ENCODE peak calls at places on chromosomes 6 and 20, in eight cellular contexts. P, T, M, X, Y, F, C and B are unnamed samples.

GRCh38 chr6:106446287-106446885 is 85.9 kb downstream of the CRYBG1 start:
- DNase-seq in P (no peak), T (no peak), M (no peak), X (no peak), Y (peak), F (no peak), C (no peak), B (no peak)

GRCh38 chr6:10381830-10382208 is 33.1 kb downstream of the TFAP2A start:
- DNase-seq in P (no peak), T (no peak), M (no peak), X (no peak), Y (no peak), F (no peak), C (no peak), B (no peak)

GRCh38 chr6:55474386-55474785 is 104.6 kb downstream of the HMGCLL1 start:
- DNase-seq in P (no peak), T (no peak), M (no peak), X (no peak), Y (no peak), F (no peak), C (no peak), B (no peak)

GRCh38 chr6:127515234-127515793 is 3.8 kb downstream of the MTCL3 start:
- DNase-seq in P (no peak), T (peak), M (peak), X (no peak), Y (peak), F (no peak), C (no peak), B (no peak)

GRCh38 chr20:41072099-41072798 is 43.6 kb downstream of the TOP1 start:
- DNase-seq in P (peak), T (no peak), M (peak), X (no peak), Y (no peak), F (peak), C (no peak), B (no peak)

GRCh38 chr20:13325033-13325432 is 104.0 kb downstream of the ISM1 start:
- DNase-seq in P (no peak), T (peak), M (peak), X (no peak), Y (no peak), F (no peak), C (no peak), B (no peak)

GRCh38 chr6:164102701-164103100 is 688.2 kb downstream of the QKI start:
- DNase-seq in P (no peak), T (no peak), M (no peak), X (no peak), Y (no peak), F (no peak), C (no peak), B (no peak)

GRCh38 chr20:51446656-51447055 is 95.9 kb downstream of the NFATC2 start:
- DNase-seq in P (peak), T (peak), M (peak), X (no peak), Y (no peak), F (no peak), C (no peak), B (no peak)

GRCh38 chr6:26097268-26097875 is 10.1 kb downstream of the HFE start:
- DNase-seq in P (peak), T (peak), M (peak), X (no peak), Y (peak), F (peak), C (no peak), B (peak)

GRCh38 chr6:38848760-38849159 is 133.6 kb downstream of the DNAH8 start:
- DNase-seq in P (no peak), T (no peak), M (no peak), X (no peak), Y (no peak), F (no peak), C (no peak), B (no peak)

GRCh38 chr6:37680668-37681067 is 17.0 kb downstream of the MDGA1 start:
- DNase-seq in P (peak), T (no peak), M (no peak), X (no peak), Y (no peak), F (no peak), C (peak), B (no peak)

DNA sequence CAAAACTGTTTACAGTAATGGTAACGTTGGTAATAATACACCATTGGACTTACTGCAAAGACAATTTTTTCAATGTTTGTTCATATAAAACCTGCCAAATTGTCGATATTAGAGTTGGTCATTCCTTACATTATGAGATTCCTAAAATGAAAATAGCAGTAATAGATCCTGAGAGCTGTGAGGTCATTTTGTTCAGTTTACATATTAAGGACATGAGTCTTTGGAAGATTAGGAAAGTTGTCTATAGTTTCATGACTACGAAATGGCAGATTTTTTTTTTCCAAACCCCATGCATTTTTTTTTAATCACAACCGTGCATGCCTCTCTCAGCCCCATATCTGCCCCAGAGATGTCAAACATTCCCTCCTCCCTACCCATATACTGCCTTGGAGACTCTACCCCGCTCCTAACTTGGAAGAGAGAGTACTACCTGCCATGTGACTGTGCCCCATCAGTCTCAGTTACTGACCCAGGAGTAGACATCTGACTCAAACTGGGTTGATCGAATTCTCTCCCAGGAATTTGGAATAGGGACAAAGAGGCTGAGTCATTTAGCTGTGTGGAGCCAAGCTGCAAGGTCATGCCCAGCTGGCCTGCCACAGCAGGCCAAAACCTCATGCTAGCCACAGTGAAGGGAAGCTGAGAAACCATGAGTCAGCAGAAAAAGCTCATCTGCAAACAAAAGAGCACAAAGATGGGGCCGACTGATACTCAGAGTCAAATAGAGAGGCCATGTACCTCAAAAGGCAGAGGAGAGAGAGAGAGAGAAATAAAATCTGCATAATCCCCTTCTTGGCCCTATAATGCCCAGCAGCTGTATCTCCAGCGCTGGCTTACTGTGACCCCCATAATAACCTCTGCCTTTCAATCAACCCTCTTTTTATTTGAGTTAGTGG is 21.0 kb upstream of the AKIRIN2 start:
- DNase-seq in P (peak), T (peak), M (peak), X (peak), Y (peak), F (peak), C (peak), B (no peak)
- H3K4me3 ChIP-seq in P (peak), T (no peak), M (no peak), X (no peak), Y (no peak), F (no peak), C (no peak), B (no peak)

DNA sequence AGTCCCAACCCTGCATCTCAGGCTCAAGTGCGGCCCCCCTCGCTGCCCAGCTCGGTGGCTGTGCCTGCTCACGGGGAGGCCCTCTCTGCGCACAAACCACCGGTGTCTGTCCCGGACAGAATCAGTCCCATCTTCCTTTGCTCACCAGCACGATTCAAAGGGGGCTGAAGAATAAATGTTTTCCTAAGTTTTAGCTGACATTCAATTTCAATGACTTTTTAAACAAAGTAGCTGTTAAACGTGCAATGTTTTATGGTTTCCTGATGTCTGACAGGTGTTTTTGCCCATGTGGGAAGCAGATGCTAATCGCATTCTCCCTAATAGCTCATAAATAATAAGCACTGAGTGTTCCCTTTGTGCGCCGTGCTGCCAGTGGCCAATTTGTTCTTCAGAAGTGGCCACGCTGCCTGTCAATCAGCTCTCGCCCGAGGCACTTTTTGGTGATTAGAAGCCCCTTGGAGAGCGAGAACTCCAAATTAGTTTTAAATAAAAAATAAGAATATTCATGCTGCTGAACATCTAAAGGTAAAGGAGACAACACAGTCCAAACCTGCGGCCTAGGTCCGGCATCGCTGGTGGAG is 26.3 kb downstream of the BHLHE23 start:
- DNase-seq in P (no peak), T (no peak), M (no peak), X (no peak), Y (no peak), F (no peak), C (no peak), B (no peak)
- H3K4me3 ChIP-seq in P (no peak), T (no peak), M (no peak), X (no peak), Y (no peak), F (no peak), C (no peak), B (no peak)

GRCh38 chr6:32176476-32177181 is 745 bp upstream of the AGPAT1 start:
- DNase-seq in P (no peak), T (no peak), M (no peak), X (no peak), Y (no peak), F (no peak), C (no peak), B (no peak)

GRCh38 chr6:32175711-32176475 is at the start of gene AGPAT1:
- DNase-seq in P (peak), T (peak), M (peak), X (peak), Y (peak), F (peak), C (peak), B (peak)

GRCh38 chr6:32177182-32177787 is 920 bp upstream of the RNF5 start:
- DNase-seq in P (no peak), T (no peak), M (no peak), X (no peak), Y (no peak), F (no peak), C (no peak), B (no peak)

GRCh38 chr6:32174416-32174815 is 1.5 kb downstream of the AGPAT1 start:
- DNase-seq in P (no peak), T (no peak), M (no peak), X (no peak), Y (no peak), F (no peak), C (no peak), B (no peak)

GRCh38 chr6:32175322-32175710 is 568 bp downstream of the AGPAT1 start:
- DNase-seq in P (no peak), T (no peak), M (no peak), X (no peak), Y (no peak), F (no peak), C (no peak), B (no peak)
- H3K4me3 ChIP-seq in P (peak), T (peak), M (peak), X (peak), Y (peak), F (peak), C (peak), B (peak)

DNA sequence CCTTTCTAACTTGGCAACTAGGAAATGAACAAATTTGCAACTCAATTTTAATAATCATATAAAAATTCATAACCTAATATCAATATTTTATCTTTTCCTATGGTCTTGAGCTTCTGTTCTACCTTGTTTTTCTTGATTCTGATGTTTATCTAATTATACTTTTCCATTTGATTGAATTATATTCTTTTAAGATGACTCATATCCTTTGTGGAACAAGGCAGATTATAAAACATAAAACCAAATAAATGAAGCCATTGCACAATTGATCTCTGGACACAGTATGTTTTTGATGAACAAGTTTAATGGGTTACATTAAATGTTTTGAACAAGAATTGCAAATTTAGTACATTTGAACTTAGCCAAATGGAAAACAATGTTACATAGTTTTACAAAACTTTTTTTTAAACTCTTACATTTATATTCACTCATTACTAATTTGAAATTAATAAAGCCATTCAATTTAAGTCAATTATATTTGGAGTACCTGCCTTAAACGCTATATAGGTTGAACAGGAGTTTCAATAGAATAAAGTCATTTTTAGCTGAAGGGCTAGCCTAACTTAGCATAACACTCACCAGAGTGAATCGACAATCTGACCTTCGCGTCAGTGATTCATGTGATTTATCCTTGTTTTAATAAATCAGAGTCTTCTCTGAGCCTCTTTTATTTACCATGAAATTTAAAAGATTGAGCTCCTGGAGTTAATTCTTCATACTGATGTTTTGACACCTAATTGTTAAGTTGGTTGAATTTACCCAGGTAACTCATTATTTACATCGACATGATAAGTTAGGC is 3.8 kb downstream of the NCOA7 start:
- DNase-seq in P (no peak), T (no peak), M (no peak), X (no peak), Y (no peak), F (no peak), C (no peak), B (no peak)
- H3K4me3 ChIP-seq in P (no peak), T (no peak), M (no peak), X (no peak), Y (no peak), F (no peak), C (no peak), B (no peak)

DNA sequence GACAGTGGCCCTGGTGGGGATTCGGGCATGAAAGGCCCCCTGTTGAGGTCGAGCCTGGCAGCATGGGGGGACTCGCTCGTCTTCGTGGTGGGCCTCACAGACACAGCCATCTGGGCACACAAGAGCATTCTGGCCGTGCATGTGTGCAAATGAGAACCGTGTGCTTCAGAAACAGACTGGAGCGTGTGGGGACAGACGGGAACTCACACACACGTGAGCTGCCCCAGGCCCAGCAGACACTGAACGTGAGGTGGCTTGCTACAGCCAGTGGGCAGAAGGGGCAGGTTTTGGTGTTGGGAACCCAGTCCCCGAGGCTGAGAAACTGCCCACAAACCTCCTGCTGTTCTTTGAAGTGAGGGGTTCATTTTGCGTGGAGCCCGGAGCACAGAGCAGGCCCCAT is 38.6 kb upstream of the BHLHE23 start:
- DNase-seq in P (no peak), T (no peak), M (no peak), X (peak), Y (no peak), F (no peak), C (no peak), B (no peak)
- H3K4me3 ChIP-seq in P (no peak), T (no peak), M (no peak), X (no peak), Y (no peak), F (no peak), C (no peak), B (no peak)

GRCh38 chr20:37541326-37541725 is 13.7 kb upstream of the BLCAP start:
- DNase-seq in P (no peak), T (no peak), M (peak), X (no peak), Y (no peak), F (no peak), C (no peak), B (no peak)
- H3K4me3 ChIP-seq in P (no peak), T (no peak), M (no peak), X (no peak), Y (no peak), F (no peak), C (no peak), B (no peak)

GRCh38 chr20:24212494-24212893 is 223.9 kb upstream of the GGTLC1 start:
- DNase-seq in P (no peak), T (no peak), M (no peak), X (no peak), Y (no peak), F (no peak), C (no peak), B (no peak)
- H3K4me3 ChIP-seq in P (no peak), T (no peak), M (no peak), X (no peak), Y (no peak), F (no peak), C (no peak), B (no peak)

GRCh38 chr6:73823046-73823735 is 127.2 kb downstream of the CD109 start:
- DNase-seq in P (no peak), T (no peak), M (no peak), X (no peak), Y (no peak), F (no peak), C (no peak), B (no peak)
- H3K4me3 ChIP-seq in P (no peak), T (no peak), M (no peak), X (no peak), Y (no peak), F (no peak), C (no peak), B (no peak)